ENCODE peak calls at places on chromosomes 6 and 20, in nine cellular contexts. G is COLO829; W is stimulated activated CD8-positive, alpha-beta memory T cell treated with anti-CD3 and anti-CD28 coated beads, Interleukin-12 subunit alpha, Interleukin-12 subunit beta, amount 100 ng/mL, for 4 hours; T is epithelial cell of esophagus; K is nephron progenitor cell; X is H9; D is stimulated activated CD4-positive, alpha-beta T cell treated with anti-CD3 and anti-CD28 coated beads, Interleukin-12 subunit alpha, Interleukin-12 subunit beta, amount 100 ng/mL, for 4 hours; C is hepatocyte; Y is WTC11. L is an unnamed sample.

GRCh38 chr20:48025061-48025515 is 239.8 kb upstream of the SULF2 start:
- DNase-seq in G (no peak), W (no peak), T (peak; percentile 35), K (peak; percentile 31), X (peak; percentile 76), D (no peak), C (peak; percentile 45), Y (peak; percentile 41), L (peak; percentile 45)

GRCh38 chr6:163579111-163579879 is 164.8 kb downstream of the QKI start:
- DNase-seq in G (no peak), W (no peak), T (no peak), K (no peak), X (no peak), D (no peak), C (no peak), Y (peak; percentile 27), L (peak; percentile 25)

GRCh38 chr20:22908437-22908836 is 126.7 kb upstream of the SSTR4 start:
- DNase-seq in G (no peak), W (no peak), T (no peak), K (no peak), X (peak; percentile 60), D (no peak), C (no peak), Y (peak; percentile 17), L (peak; percentile 32)

GRCh38 chr6:66210964-66211363 is 503.9 kb upstream of the EYS start:
- DNase-seq in G (no peak), W (no peak), T (peak; percentile 0), K (no peak), X (no peak), D (no peak), C (no peak), Y (no peak), L (no peak)

GRCh38 chr20:57772349-57772964 is 62.6 kb upstream of the PMEPA1 start:
- DNase-seq in G (peak; percentile 89), W (no peak), T (peak; percentile 91), K (no peak), X (peak; percentile 83), D (no peak), C (no peak), Y (peak; percentile 27), L (peak; percentile 41)

GRCh38 chr6:40183902-40184301 is 249.6 kb upstream of the MOCS1 start:
- DNase-seq in G (no peak), W (no peak), T (no peak), K (no peak), X (peak; percentile 83), D (no peak), C (no peak), Y (no peak), L (no peak)

GRCh38 chr6:111922454-111923297 is 49.4 kb upstream of the FYN start:
- DNase-seq in G (no peak), W (no peak), T (peak; percentile 50), K (no peak), X (no peak), D (no peak), C (no peak), Y (no peak), L (no peak)

GRCh38 chr20:20603339-20603990 is 109.0 kb downstream of the RALGAPA2 start:
- DNase-seq in G (no peak), W (no peak), T (peak; percentile 99), K (peak; percentile 25), X (no peak), D (no peak), C (no peak), Y (no peak), L (peak; percentile 24)

GRCh38 chr6:108556864-108557493 is 3.7 kb upstream of the FOXO3 start:
- DNase-seq in G (no peak), W (no peak), T (no peak), K (peak; percentile 8), X (no peak), D (no peak), C (peak; percentile 32), Y (no peak), L (no peak)

GRCh38 chr6:100657678-100658330 is 193.1 kb upstream of the SIM1 start:
- DNase-seq in G (no peak), W (no peak), T (peak; percentile 10), K (no peak), X (no peak), D (no peak), C (peak; percentile 19), Y (no peak), L (no peak)

GRCh38 chr6:148423601-148424270 is 81.1 kb downstream of the SASH1 start:
- DNase-seq in G (no peak), W (no peak), T (no peak), K (no peak), X (no peak), D (no peak), C (no peak), Y (no peak), L (no peak)

GRCh38 chr6:107682721-107683120 is 141.4 kb downstream of the SCML4 start:
- DNase-seq in G (no peak), W (no peak), T (no peak), K (no peak), X (no peak), D (no peak), C (no peak), Y (no peak), L (no peak)

GRCh38 chr20:29741894-29742698 is 1515.4 kb upstream of the DEFB115 start:
- DNase-seq in G (no peak), W (no peak), T (no peak), K (no peak), X (no peak), D (no peak), C (no peak), Y (no peak), L (no peak)

GRCh38 chr6:2868637-2869379 is 27.1 kb upstream of the SERPINB1 start:
- DNase-seq in G (no peak), W (no peak), T (no peak), K (no peak), X (no peak), D (no peak), C (no peak), Y (no peak), L (no peak)

GRCh38 chr6:127462391-127462790 is 3.2 kb upstream of the KIAA0408 start:
- DNase-seq in G (no peak), W (no peak), T (no peak), K (no peak), X (no peak), D (no peak), C (no peak), Y (no peak), L (no peak)

GRCh38 chr6:145809785-145810184 is 4.8 kb downstream of the FBXO30 start:
- DNase-seq in G (no peak), W (no peak), T (peak; percentile 37), K (no peak), X (no peak), D (no peak), C (no peak), Y (no peak), L (no peak)

GRCh38 chr20:35004749-35005462 is 49.2 kb downstream of the MYH7B start:
- DNase-seq in G (no peak), W (no peak), T (no peak), K (no peak), X (no peak), D (no peak), C (no peak), Y (peak; percentile 5), L (no peak)

L was measured in iPS-NIHi11.